ENCODE peak calls at places on chromosomes 12 and 14, in nine cellular contexts. H, D, B, P, C, L, F, V and K are unnamed samples.

GRCh38 chr12:84150226-84150625 is 762.4 kb downstream of the SLC6A15 start:
- DNase-seq in H (no peak), D (no peak), B (no peak), P (no peak), C (no peak), L (no peak), F (no peak), V (no peak), K (no peak)

GRCh38 chr12:89540586-89540985 is 14.7 kb upstream of the POC1B start:
- DNase-seq in H (no peak), D (peak; percentile 79), B (no peak), P (no peak), C (no peak), L (no peak), F (no peak), V (no peak), K (no peak)

GRCh38 chr12:112992541-112993398 is 14.5 kb downstream of the OAS2 start:
- DNase-seq in H (peak; percentile 54), D (peak; percentile 74), B (peak; percentile 76), P (peak; percentile 28), C (peak; percentile 84), L (no peak), F (peak; percentile 65), V (peak; percentile 75), K (peak; percentile 81)

GRCh38 chr12:2335109-2335508 is 282.3 kb downstream of the CACNA1C start:
- DNase-seq in H (no peak), D (no peak), B (no peak), P (no peak), C (no peak), L (no peak), F (no peak), V (no peak), K (no peak)

GRCh38 chr12:14833952-14834351 is 9.4 kb downstream of the ART4 start:
- DNase-seq in H (no peak), D (no peak), B (no peak), P (no peak), C (no peak), L (no peak), F (no peak), V (peak; percentile 63), K (no peak)

GRCh38 chr12:24760606-24761378 is 188.1 kb downstream of the BCAT1 start:
- DNase-seq in H (no peak), D (no peak), B (no peak), P (no peak), C (no peak), L (no peak), F (no peak), V (no peak), K (no peak)

GRCh38 chr12:10771132-10771733 is 31.2 kb downstream of the TAS2R7 start:
- DNase-seq in H (peak; percentile 17), D (no peak), B (peak; percentile 62), P (no peak), C (peak; percentile 46), L (no peak), F (peak; percentile 24), V (peak; percentile 61), K (peak; percentile 73)

GRCh38 chr14:80996049-80996901 is 40.9 kb downstream of the TSHR start:
- DNase-seq in H (peak; percentile 12), D (peak; percentile 53), B (peak; percentile 88), P (no peak), C (peak; percentile 75), L (no peak), F (peak; percentile 58), V (peak; percentile 79), K (peak; percentile 93)

GRCh38 chr12:111766608-111767361 is at the start of gene ALDH2:
- DNase-seq in H (no peak), D (no peak), B (peak; percentile 71), P (peak; percentile 13), C (peak; percentile 89), L (no peak), F (peak; percentile 61), V (peak; percentile 83), K (peak; percentile 50)

GRCh38 chr12:21600196-21600595 is 4.5 kb downstream of the GYS2 start:
- DNase-seq in H (no peak), D (no peak), B (no peak), P (no peak), C (no peak), L (no peak), F (no peak), V (no peak), K (no peak)

GRCh38 chr14:52059614-52060013 is 9.2 kb downstream of the NID2 start:
- DNase-seq in H (no peak), D (no peak), B (no peak), P (no peak), C (no peak), L (no peak), F (no peak), V (no peak), K (no peak)

DNA sequence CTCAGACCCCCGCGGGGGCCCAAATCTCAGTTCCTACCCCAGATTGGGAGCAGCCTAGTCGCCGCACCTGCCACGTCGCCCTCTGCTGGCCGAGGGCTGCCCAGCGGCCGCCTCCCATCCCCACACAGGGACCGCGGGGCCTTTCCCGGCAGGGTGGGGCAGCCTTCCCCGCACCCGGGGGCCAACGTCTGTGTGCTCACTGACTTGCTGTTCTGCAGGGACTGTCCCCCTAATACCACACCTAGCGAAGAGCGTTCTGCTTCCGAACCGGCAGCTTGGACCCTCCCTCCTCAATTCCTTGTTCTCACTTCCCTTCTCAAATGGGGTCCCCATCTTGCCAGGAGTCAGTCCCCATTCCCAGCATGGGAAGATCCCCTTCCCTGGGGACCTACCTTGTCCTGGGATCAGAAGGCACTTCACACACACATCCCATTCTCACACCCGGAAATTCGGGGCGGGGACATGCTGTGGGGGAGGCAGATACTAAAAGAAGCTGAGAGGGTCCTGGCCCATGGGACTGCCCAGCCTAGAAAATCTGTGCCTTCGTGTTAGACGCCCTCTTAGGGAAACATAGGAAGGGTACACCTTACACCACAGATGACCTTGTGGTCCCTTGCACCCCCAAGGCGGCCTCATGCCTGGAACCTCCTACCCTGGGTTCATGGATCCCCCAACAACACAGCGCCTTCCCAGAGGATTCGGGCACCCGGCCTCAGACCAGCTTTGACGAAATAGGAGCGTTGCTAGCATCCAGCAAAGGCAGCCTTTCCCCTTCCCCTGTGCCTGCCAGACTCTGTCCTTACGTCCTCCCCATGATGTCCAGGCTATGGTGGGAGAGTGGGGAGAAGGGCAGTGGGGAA is 16.4 kb downstream of the ACVRL1 start:
- DNase-seq in H (peak; percentile 4), D (peak; percentile 51), B (peak; percentile 57), P (peak; percentile 49), C (peak; percentile 37), L (no peak), F (peak; percentile 34), V (peak; percentile 78), K (no peak)
- H3K4me3 ChIP-seq in H (peak overlapping the region; percentile 24), D (no peak overlapping the region), B (no peak overlapping the region), P (no peak overlapping the region), C (no peak overlapping the region), L (no peak overlapping the region), F (no peak overlapping the region), V (peak overlapping the region; percentile 3), K (peak overlapping the region; percentile 22)

DNA sequence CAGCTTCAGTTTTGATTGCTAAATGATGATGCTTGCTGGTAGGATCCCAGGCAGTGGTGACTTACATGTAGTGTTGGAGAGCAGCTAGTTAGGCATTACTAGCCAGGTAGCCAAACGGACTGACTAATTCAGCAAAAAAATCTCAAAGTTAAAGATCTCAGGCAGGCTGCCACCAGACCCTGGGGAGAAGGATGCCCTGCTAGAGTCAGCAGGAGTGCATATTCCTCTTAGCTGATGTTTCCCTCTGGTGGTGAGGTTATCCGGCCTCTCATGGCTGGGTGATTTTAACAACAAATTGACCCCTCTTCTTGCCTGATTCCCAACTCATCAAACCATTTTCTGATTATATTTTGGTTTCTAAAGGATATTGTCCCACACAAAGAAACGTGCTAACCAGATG is 2.8 kb downstream of the EFS start:
- DNase-seq in H (no peak), D (no peak), B (peak; percentile 10), P (no peak), C (peak; percentile 16), L (no peak), F (no peak), V (peak; percentile 18), K (peak; percentile 41)
- TF ChIP-seq CTCF in H (no peak), D (peak; percentile 47), B (no peak), P (no peak), C (no peak), L (no peak), F (no peak), V (peak; percentile 34), K (peak; percentile 53)

DNA sequence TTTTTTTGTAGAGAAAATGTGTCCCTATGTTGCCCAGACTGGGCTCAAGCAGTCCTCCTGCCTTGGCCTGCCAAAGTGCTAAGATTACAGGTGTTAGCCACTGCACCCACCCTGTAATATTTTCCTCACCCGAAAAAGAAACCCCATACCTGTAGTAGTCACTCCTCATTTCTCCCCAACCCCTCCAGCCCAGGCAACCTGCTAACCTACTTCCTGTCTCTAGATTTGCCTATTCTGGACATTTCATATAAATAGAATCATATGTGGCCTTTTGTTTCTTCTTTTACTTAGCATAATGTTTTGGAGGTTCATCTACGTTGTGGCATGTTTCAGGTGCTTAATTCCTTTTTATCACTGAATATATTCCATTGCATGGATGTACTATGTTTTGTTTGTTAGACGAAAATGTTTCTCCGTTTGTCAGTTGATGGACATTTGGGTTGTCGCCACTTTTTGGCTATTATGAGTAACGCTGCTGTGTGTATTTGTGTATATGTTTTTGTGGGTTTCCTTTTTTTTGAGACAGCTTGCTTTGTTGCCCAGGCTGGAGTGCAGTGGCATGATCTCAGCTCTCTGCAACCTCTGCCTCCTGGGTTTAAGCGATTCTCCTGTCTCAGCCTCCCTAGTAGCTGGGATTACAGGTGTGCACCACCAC is 6.2 kb downstream of the ANKRD13A start:
- DNase-seq in H (no peak), D (no peak), B (no peak), P (no peak), C (no peak), L (no peak), F (peak; percentile 71), V (no peak), K (no peak)
- H3K4me3 ChIP-seq in H (no peak overlapping the region), D (no peak overlapping the region), B (no peak overlapping the region), P (no peak overlapping the region), C (no peak overlapping the region), L (no peak overlapping the region), F (peak overlapping the region; percentile 37), V (no peak overlapping the region), K (no peak overlapping the region)

GRCh38 chr14:50055461-50056228 is 60.7 kb downstream of the VCPKMT start:
- DNase-seq in H (no peak), D (peak; percentile 45), B (no peak), P (no peak), C (peak; percentile 31), L (no peak), F (no peak), V (peak; percentile 44), K (peak; percentile 19)
- TF ChIP-seq CTCF in H (no peak), D (peak; percentile 22), B (no peak), P (no peak), C (no peak), L (no peak), F (no peak), V (no peak), K (peak; percentile 32)

DNA sequence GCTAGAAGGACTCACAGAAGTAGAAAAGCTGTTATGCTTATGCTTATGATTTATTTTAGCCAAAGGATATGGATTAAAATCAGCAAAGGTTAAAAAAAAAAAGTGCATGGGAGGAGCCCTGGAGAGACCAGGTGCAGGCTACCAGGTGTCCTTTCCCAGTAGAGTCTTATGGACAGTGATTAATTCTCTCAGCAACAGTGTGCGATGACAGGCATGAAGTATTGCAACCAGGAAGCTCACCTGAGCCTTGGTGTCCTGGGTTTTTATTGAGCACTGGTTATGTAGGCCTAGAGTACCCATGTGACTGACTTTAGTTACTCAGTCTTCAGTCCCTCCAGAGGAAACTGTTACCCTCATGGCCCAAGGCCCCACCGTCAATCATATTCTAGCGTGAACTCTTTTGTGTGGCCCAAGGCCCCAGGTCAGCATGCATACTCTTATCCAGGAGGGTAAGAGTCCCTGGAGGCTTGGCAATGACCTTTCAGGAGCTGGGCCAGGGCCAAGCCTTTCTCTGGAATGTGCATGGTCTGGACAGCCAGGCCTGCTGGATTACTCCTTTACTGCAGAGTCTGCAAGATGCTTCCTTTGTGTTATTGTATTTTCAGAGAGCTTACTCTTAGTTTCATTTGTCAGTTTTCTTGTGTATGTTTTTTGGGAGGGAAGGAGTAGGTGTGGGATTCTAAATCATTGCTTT is 69.6 kb upstream of the RD3L start:
- DNase-seq in H (no peak), D (no peak), B (peak; percentile 7), P (no peak), C (no peak), L (no peak), F (no peak), V (no peak), K (peak; percentile 10)
- H3K4me3 ChIP-seq in H (no peak overlapping the region), D (no peak overlapping the region), B (no peak overlapping the region), P (no peak overlapping the region), C (no peak overlapping the region), L (no peak overlapping the region), F (no peak overlapping the region), V (no peak overlapping the region), K (no peak overlapping the region)